ENCODE peak calls at places on chromosomes 5 and 9, in four cellular contexts. L is A549, C is IMR-90, S is HepG2. A is an unnamed sample.

GRCh38 chr5:83199126-83199525 is 121.8 kb downstream of the XRCC4 start:
- DNase-seq in L (no peak), S (no peak), C (peak; percentile 18), A (no peak)

GRCh38 chr9:119088002-119088401 is 281.2 kb downstream of the BRINP1 start:
- DNase-seq in S (no peak), L (no peak), C (no peak), A (no peak)

GRCh38 chr5:171850354-171850947 is 64.8 kb downstream of the SMIM23 start:
- DNase-seq in C (no peak), S (peak; percentile 13), L (peak; percentile 45), A (peak; percentile 38)

GRCh38 chr5:75275736-75276135 is 39.1 kb upstream of the ANKRD31 start:
- DNase-seq in L (no peak), S (no peak), C (no peak), A (no peak)

GRCh38 chr9:5574998-5575397 is 53.9 kb upstream of the RIC1 start:
- DNase-seq in S (peak; percentile 7), L (no peak), C (no peak), A (no peak)

GRCh38 chr5:35863159-35863558 is 6.5 kb downstream of the IL7R start:
- DNase-seq in C (no peak), L (no peak), S (no peak), A (no peak)

GRCh38 chr9:91758491-91758981 is 191.5 kb downstream of the ROR2 start:
- DNase-seq in L (peak; percentile 55), S (peak; percentile 25), C (peak; percentile 58), A (peak; percentile 76)

GRCh38 chr5:61262080-61262479 is 70.0 kb upstream of the ZSWIM6 start:
- DNase-seq in S (no peak), L (no peak), C (no peak), A (no peak)

GRCh38 chr9:136648746-136649145 is 14.0 kb upstream of the EGFL7 start:
- DNase-seq in L (no peak), S (no peak), C (no peak), A (no peak)

GRCh38 chr5:150130493-150130922 is 25.1 kb downstream of the PDGFRB start:
- DNase-seq in S (no peak), L (no peak), C (no peak), A (no peak)

GRCh38 chr5:34516166-34516565 is 140.0 kb upstream of the RAI14 start:
- DNase-seq in S (no peak), C (no peak), L (no peak), A (no peak)

GRCh38 chr9:84375954-84376353 is 35.4 kb upstream of the SLC28A3 start:
- DNase-seq in L (no peak), C (no peak), S (no peak), A (no peak)

GRCh38 chr5:5165541-5166002 is 25.4 kb downstream of the ADAMTS16 start:
- DNase-seq in L (no peak), C (no peak), S (no peak), A (no peak)

GRCh38 chr5:143016777-143017374 is 246.7 kb downstream of the ARHGAP26 start:
- DNase-seq in S (no peak), L (peak; percentile 54), C (peak; percentile 75), A (peak; percentile 54)

GRCh38 chr5:2710910-2711309 is 40.6 kb downstream of the IRX2 start:
- DNase-seq in S (no peak), L (no peak), C (no peak), A (peak; percentile 47)

GRCh38 chr5:135561266-135561665 is 17.5 kb downstream of the CXCL14 start:
- DNase-seq in S (no peak), L (no peak), C (no peak), A (no peak)

GRCh38 chr5:158644301-158644700 is 455.4 kb downstream of the EBF1 start:
- DNase-seq in S (no peak), C (no peak), L (no peak), A (no peak)

GRCh38 chr9:88555581-88555980 is 20.6 kb downstream of the NXNL2 start:
- DNase-seq in C (no peak), S (no peak), L (no peak), A (no peak)

GRCh38 chr5:178325311-178326053 is 92.9 kb upstream of the PHYKPL start:
- DNase-seq in C (no peak), S (no peak), L (no peak), A (no peak)

GRCh38 chr5:44387911-44388310 is 1.3 kb downstream of the FGF10 start:
- DNase-seq in L (no peak), C (no peak), S (no peak), A (no peak)

GRCh38 chr9:6909186-6909585 is 151.4 kb downstream of the KDM4C start:
- DNase-seq in L (no peak), C (no peak), S (no peak), A (no peak)

GRCh38 chr9:83477571-83477970 is 60.6 kb downstream of the FRMD3 start:
- DNase-seq in L (no peak), S (no peak), C (no peak), A (no peak)

GRCh38 chr9:37511715-37512010 is 25.9 kb downstream of the POLR1E start:
- DNase-seq in S (no peak), C (no peak), L (no peak), A (no peak)

GRCh38 chr9:134100040-134100439 is 32.2 kb upstream of the BRD3 start:
- DNase-seq in C (no peak), L (no peak), S (no peak), A (no peak)

GRCh38 chr9:70121818-70122436 is 78.3 kb downstream of the MAMDC2 start:
- DNase-seq in C (peak; percentile 65), L (no peak), S (no peak), A (no peak)

GRCh38 chr5:121628783-121629182 is 222.9 kb upstream of the FTMT start:
- DNase-seq in L (peak; percentile 3), S (no peak), C (no peak), A (no peak)

GRCh38 chr9:134793281-134793680 is 87.3 kb upstream of the FCN2 start:
- DNase-seq in L (no peak), C (no peak), S (no peak), A (no peak)

GRCh38 chr9:110555971-110556370 is 23.6 kb downstream of the SVEP1 start:
- DNase-seq in C (peak; percentile 88), S (peak; percentile 62), L (peak; percentile 61), A (no peak)

GRCh38 chr5:43780586-43780985 is 177.6 kb downstream of the NNT start:
- DNase-seq in S (no peak), C (peak; percentile 75), L (no peak), A (no peak)

GRCh38 chr5:135468541-135468940 is 16.4 kb upstream of the TIFAB start:
- DNase-seq in S (no peak), C (no peak), L (no peak), A (no peak)

GRCh38 chr5:141496038-141496437 is 7.2 kb downstream of the PCDHGC5 start:
- DNase-seq in L (no peak), C (no peak), S (no peak), A (no peak)

GRCh38 chr5:141494761-141495455 is 6.0 kb downstream of the PCDHGC5 start:
- DNase-seq in S (no peak), L (no peak), C (peak; percentile 48), A (no peak)

GRCh38 chr5:141493500-141494422 is 4.9 kb downstream of the PCDHGC5 start:
- DNase-seq in L (no peak), C (peak; percentile 65), S (no peak), A (no peak)

GRCh38 chr5:141492168-141492885 is 3.4 kb downstream of the PCDHGC5 start:
- DNase-seq in C (no peak), S (no peak), L (no peak), A (no peak)

DNA sequence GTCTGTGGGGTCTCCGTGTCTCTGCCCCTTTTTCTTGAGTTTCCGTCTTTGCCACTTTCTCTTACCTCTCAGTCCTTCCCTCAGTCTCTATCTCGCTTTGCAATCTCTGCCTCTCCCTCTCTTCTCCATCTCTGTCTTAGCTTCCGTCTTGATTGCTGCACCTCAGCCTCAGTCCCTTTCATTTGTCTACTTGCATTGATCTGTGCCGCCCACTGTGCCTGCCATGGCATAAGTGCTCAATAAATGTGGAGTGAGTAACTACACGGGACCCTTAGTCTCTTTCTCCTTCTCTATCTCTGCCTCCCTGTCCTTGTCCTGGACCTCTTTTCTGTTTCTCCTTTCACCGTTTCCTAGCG is 6.6 kb downstream of the PCDHGC5 start:
- DNase-seq in C (no peak), L (no peak), S (no peak), A (no peak)
- H3K27ac ChIP-seq in C (no peak overlapping the region), L (no peak overlapping the region), S (no peak overlapping the region), A (no peak overlapping the region)

GRCh38 chr5:132012385-132013005 is 1.0 kb upstream of the ACSL6 start:
- DNase-seq in L (no peak), S (peak; percentile 51), C (peak; percentile 68), A (peak; percentile 51)
- TF ChIP-seq CEBPB in L (no peak), S (no peak), C (no peak), A (no peak)

DNA sequence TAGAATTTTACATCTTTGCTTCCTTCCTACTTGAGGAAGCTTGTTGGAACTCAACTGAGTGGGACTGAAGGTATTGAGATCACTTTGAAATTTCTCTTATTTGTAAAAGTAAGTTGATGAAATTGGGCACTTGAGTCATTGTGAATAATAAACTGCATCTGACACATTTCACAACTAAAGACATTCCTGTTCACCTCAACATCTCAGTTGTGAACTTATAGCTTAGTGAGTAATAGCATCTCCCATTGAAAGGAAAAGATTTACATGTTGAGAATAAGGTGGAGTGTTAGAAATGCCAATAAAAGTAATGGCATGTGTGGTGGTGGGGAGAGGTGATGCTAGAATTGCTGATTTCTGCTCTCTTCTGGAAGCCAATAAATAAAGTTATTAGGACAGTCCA is 145.0 kb downstream of the SLC24A2 start:
- DNase-seq in C (no peak), L (no peak), S (no peak), A (no peak)
- H3K27ac ChIP-seq in C (no peak overlapping the region), L (no peak overlapping the region), S (no peak overlapping the region), A (no peak overlapping the region)

DNA sequence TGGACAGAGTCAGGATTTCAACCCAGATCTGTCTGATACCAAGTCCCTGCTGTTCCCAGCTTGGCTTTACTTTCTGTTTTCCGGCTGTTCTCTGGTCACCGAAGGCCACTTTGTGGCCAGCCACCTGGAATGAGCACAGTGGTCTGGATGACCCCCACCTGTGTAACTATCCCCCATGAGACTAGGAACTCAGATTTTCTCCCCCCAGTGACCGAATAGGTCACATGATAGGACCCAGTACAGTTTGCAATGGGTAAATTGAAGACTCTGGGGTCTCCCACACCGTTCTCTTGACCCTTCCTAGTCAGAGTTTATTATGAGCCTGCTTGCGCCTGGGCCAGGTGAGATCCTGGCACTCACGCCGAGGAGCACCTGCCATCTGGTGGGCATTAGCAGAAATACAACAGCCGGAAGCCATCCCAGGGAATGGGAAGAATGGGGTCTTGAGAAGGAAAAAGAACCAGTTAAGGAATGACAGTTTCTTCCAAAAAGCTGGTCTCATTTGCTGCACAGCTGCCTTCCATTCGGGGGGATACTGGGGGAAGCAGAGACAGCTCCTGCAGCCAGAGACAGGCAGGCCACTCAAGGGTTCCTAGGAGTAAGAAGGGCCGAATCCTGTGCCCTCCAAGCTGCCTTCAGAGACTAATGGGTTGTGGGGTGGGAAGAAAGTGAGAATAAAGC is 7.1 kb downstream of the PHYHD1 start:
- DNase-seq in S (no peak), C (peak; percentile 47), L (peak; percentile 70), A (peak; percentile 75)
- TF ChIP-seq CEBPB in S (no peak), C (no peak), L (no peak), A (no peak)

DNA sequence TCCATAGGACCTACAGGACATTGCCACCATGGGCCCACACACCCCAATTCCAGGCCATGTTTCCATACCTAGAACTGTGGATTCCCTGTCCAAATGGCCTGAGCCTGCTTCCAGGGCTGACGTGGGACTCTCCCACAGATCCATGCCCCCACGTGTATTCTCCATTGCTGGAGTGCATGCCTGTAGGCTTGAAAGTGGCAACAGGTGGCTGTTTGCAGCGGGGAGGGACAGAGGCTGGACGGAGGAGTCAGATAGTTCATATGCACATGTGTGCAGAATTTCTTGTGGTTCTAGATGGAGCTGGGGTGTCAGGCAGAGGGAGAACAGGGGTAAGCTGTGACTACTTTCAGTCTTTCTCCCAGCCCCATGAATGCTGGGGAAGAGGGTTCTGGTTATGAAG is 285.7 kb upstream of the ANKRD55 start:
- DNase-seq in S (no peak), C (no peak), L (no peak), A (no peak)
- H3K27ac ChIP-seq in S (no peak overlapping the region), C (no peak overlapping the region), L (no peak overlapping the region), A (no peak overlapping the region)

A was measured in K562.